ENCODE peak calls at places on chromosomes 2 and 18, in five cellular contexts. E, A, U, W and L are unnamed samples.

GRCh38 chr2:44952143-44952805 is 10.8 kb downstream of the SIX3 start:
- DNase-seq in E (peak; percentile 81), A (no peak), U (no peak), W (peak; percentile 92), L (peak; percentile 88)

GRCh38 chr2:120029672-120030640 is 17.1 kb downstream of the EPB41L5 start:
- DNase-seq in E (no peak), A (no peak), U (no peak), W (no peak), L (no peak)

GRCh38 chr2:48527211-48527880 is 2.6 kb upstream of the STON1 start:
- DNase-seq in E (no peak), A (no peak), U (no peak), W (no peak), L (no peak)

GRCh38 chr2:88114821-88115220 is 13.0 kb downstream of the FABP1 start:
- DNase-seq in E (no peak), A (no peak), U (no peak), W (no peak), L (no peak)

GRCh38 chr2:199455533-199456382 is 2.0 kb downstream of the SATB2 start:
- DNase-seq in E (peak; percentile 41), A (no peak), U (no peak), W (peak; percentile 93), L (peak; percentile 41)

GRCh38 chr2:160910681-160911080 is 249.5 kb upstream of the TANK start:
- DNase-seq in E (no peak), A (no peak), U (no peak), W (no peak), L (no peak)

GRCh38 chr2:240205348-240205747 is 64.9 kb upstream of the OTOS start:
- DNase-seq in E (peak; percentile 45), A (no peak), U (no peak), W (peak; percentile 77), L (no peak)

GRCh38 chr2:169928463-169928864 is 101.2 kb downstream of the UBR3 start:
- DNase-seq in E (peak; percentile 62), A (no peak), U (peak; percentile 13), W (no peak), L (peak; percentile 9)

GRCh38 chr2:207161247-207161646 is 4.5 kb downstream of the KLF7 start:
- DNase-seq in E (no peak), A (no peak), U (no peak), W (no peak), L (no peak)

GRCh38 chr2:94870392-94871225 is 621 bp upstream of the TEKT4 start:
- DNase-seq in E (peak; percentile 30), A (peak; percentile 56), U (no peak), W (peak; percentile 59), L (no peak)

GRCh38 chr2:165924950-165925349 is 28.6 kb downstream of the TTC21B start:
- DNase-seq in E (no peak), A (no peak), U (no peak), W (no peak), L (no peak)

GRCh38 chr2:16973586-16974274 is 308.1 kb upstream of the CYRIA start:
- DNase-seq in E (no peak), A (no peak), U (no peak), W (no peak), L (no peak)

GRCh38 chr18:68713131-68713530 is 1.8 kb downstream of the TMX3 start:
- DNase-seq in E (no peak), A (no peak), U (no peak), W (peak; percentile 51), L (peak; percentile 10)

GRCh38 chr2:128379021-128380005 is 60.6 kb upstream of the HS6ST1 start:
- DNase-seq in E (no peak), A (peak; percentile 73), U (peak; percentile 82), W (peak; percentile 75), L (no peak)

GRCh38 chr18:36412778-36413177 is 115.3 kb downstream of the FHOD3 start:
- DNase-seq in E (peak; percentile 40), A (no peak), U (no peak), W (peak; percentile 77), L (peak; percentile 10)
- TF ChIP-seq CTCF in E (no peak), A (peak; percentile 33), U (no peak), W (peak; percentile 76), L (no peak)

GRCh38 chr18:40293311-40293710 is 1661.7 kb upstream of the PIK3C3 start:
- DNase-seq in E (no peak), A (no peak), U (no peak), W (no peak), L (no peak)
- TF ChIP-seq CTCF in E (no peak), A (no peak), U (peak; percentile 14), W (peak; percentile 75), L (no peak)

GRCh38 chr2:68441994-68442322 is 25.1 kb downstream of the FBXO48 start:
- DNase-seq in E (no peak), A (no peak), U (no peak), W (no peak), L (no peak)
- TF ChIP-seq CTCF in E (no peak), A (peak; percentile 24), U (no peak), W (no peak), L (no peak)

GRCh38 chr18:44093253-44093652 is 587.4 kb upstream of the SETBP1 start:
- DNase-seq in E (no peak), A (no peak), U (no peak), W (no peak), L (no peak)

GRCh38 chr18:44096016-44096415 is 584.7 kb upstream of the SETBP1 start:
- DNase-seq in E (no peak), A (no peak), U (no peak), W (no peak), L (no peak)

DNA sequence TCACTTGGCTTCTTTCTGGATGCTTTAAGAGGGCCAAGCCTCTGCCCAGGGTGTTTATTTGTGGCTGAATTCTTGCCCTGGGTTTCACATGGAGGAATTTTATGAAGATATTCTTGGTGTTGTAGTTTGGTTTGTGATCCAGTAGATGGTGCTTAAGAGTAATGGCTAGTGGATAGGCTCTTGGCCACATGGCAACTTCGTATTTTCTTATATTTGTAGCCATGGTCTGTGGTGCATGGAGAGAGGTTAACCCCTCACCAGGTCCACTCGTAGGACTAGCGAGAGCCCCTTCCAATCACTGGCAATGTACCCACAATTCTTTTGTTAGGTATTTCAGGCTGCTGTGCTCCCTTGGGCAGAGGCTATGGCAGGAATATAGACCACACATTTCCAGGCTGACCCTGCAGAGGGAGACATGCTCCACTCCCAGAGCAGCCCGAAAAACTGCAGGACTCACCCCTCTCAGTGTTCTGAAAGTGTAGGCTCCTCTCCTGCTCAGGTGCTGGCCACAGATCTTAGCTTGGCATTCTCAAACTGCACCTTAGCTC is 582.1 kb upstream of the SETBP1 start:
- DNase-seq in E (peak; percentile 4), A (no peak), U (no peak), W (peak; percentile 85), L (peak; percentile 3)
- TF ChIP-seq CTCF in E (no peak), A (peak; percentile 30), U (no peak), W (peak; percentile 75), L (no peak)

DNA sequence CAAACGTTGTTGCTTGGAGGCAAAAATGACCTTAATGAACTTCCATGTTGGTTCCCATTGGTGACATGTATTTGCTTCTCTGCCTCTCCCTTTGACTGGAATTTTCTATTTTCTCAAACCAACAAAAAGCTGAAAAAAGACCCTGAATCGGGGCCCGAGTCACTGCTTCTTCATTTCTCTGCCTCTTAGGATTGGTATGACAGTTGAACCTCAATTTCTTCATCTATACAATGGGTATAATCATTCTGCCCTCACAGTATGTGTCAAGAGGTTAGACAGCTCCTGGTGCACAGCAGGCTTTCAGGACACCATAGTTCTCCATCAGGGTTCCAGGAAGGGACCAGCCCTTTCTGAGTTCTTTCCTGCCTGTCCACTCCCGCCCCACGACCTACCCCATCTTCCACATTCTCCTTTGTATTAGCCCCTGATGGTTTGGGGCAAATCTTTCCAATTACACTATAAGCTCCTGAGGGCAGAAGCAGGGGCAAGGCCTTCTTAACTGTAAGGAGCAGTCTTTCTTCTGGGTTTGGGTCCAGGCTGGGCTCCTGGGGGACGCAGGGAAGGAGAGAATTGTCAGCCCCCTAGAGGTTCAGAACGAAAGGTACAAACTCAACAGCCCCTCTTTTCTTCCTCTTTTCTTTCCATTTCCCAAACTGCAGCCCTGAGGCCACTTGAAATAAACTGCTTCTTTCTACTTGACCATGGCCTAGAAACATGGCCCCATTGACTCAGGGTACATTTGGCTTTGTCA is 6.3 kb upstream of the PKDCC start:
- DNase-seq in E (no peak), A (no peak), U (no peak), W (peak; percentile 56), L (no peak)
- TF ChIP-seq CTCF in E (no peak), A (no peak), U (no peak), W (peak; percentile 65), L (no peak)

DNA sequence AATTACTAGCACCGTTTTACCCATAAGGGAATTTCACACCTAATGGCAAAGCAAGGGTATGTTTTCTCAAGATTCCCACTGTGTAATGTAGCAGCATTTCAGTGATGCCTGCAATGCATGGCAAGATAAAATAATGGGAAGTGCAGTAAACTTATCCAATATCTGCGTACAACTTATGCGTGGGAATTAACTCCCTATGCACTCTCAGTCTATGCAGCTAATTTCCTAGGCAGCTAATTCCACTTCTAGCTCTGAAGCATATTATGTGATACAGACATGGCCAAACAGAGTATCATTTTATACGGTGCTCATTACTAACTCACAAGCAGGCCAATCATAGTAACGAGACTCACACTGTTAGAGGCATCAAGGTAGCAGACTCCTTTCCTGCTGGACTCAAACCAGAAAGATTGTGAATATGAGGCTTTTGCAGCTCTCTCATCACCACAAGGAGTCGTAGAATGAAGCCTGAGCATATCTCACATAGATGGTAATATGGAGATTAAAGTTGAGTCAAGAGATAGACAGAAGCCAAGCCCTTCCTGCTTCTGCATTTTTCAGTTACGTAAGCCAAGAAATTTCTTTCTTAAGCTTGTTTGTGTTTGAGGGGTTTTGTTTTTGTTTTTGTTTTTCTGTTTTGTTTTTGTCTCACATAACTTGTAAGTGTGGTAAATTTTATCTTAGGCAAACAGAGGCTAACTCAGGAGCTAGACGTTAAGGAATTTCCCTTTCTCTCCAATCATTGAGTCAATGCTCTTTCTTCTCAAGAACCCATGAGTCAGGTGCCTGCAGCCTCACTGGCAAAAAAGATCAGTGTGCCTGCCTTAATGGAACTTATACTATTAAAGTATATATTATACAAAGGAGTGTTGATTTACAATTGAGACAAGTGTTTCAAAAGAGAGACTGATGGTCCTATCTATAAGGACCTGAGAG is 34.7 kb upstream of the ITGAV start:
- DNase-seq in E (peak; percentile 55), A (no peak), U (no peak), W (no peak), L (no peak)
- TF ChIP-seq CTCF in E (no peak), A (no peak), U (no peak), W (no peak), L (no peak)

DNA sequence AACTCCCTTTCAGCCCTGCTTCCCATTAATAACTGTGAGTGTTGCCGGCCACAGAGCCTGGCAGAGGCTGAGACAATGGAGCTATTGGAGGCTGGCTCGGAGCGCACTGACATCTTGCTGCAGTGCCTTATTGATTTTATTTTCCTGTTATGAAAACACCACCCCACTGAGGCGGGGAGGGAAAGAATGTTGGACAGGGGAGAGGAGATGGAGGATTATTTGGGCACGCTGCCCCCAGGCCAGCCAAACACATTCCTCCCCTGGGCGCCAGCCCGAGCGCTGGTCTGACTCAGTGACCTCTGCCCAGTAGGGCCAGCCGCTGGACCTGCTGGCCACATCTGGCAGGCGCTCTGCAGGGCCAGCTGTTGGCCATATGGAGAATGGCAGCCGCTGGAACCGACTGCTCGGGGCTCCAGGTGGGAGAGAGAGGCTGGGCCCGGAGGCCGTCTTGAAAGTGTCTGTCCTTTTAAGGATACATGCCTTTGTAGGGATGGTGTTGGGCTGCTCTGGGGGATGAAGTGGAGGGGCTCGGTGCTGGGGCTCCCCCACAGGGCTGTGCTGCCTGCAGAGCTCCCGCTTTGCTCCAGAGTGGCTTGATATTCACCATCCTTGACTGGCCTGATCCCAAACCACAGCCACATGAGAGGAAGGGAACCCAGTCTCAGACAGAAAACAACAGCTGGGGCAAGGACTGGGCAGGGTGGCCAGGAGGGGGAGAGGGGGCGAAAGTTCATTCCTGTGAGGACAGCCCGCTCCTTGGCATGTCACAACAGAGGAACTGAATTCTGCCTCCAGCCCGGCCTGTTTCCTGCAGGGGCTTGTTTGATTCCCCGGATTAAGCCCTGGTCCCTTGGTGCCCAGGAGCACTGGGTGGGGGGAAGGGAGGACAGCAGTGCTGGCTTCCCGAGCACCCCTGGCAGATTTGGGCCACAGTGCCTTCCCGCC is 179.0 kb downstream of the KLHL29 start:
- DNase-seq in E (no peak), A (peak; percentile 80), U (peak; percentile 91), W (no peak), L (no peak)
- TF ChIP-seq CTCF in E (no peak), A (no peak), U (no peak), W (peak; percentile 41), L (no peak)